ENCODE peak calls at places on chromosomes 6 and 20, in nine cellular contexts. B, Z, H, E, L, R, P, N and T are unnamed samples.

GRCh38 chr20:252801-253200 is 4.7 kb upstream of the DEFB132 start:
- DNase-seq in B (no peak), Z (no peak), H (no peak), E (no peak), L (no peak), R (no peak), P (no peak), N (no peak), T (no peak)

GRCh38 chr6:51273228-51273961 is 454.7 kb downstream of the TFAP2B start:
- DNase-seq in B (no peak), Z (no peak), H (no peak), E (no peak), L (no peak), R (no peak), P (no peak), N (no peak), T (no peak)

GRCh38 chr6:15363523-15364400 is 117.9 kb downstream of the JARID2 start:
- DNase-seq in B (no peak), Z (no peak), H (no peak), E (no peak), L (no peak), R (no peak), P (no peak), N (no peak), T (no peak)

GRCh38 chr6:90098637-90099036 is 198.0 kb downstream of the BACH2 start:
- DNase-seq in B (no peak), Z (no peak), H (no peak), E (no peak), L (no peak), R (no peak), P (no peak), N (no peak), T (no peak)

GRCh38 chr6:41182069-41183034 is 18.6 kb downstream of the TREML2 start:
- DNase-seq in B (peak; percentile 38), Z (no peak), H (no peak), E (peak; percentile 55), L (peak; percentile 51), R (no peak), P (no peak), N (peak; percentile 35), T (peak; percentile 61)

GRCh38 chr6:75791881-75792280 is 42.8 kb downstream of the MYO6 start:
- DNase-seq in B (no peak), Z (no peak), H (no peak), E (no peak), L (peak; percentile 2), R (no peak), P (no peak), N (no peak), T (no peak)

GRCh38 chr6:144778773-144779531 is 493.8 kb downstream of the UTRN start:
- DNase-seq in B (no peak), Z (no peak), H (no peak), E (no peak), L (no peak), R (no peak), P (no peak), N (no peak), T (no peak)

GRCh38 chr6:127366281-127367022 is 23.0 kb upstream of the ECHDC1 start:
- DNase-seq in B (no peak), Z (peak; percentile 75), H (no peak), E (peak; percentile 98), L (peak; percentile 92), R (no peak), P (no peak), N (no peak), T (peak; percentile 60)

GRCh38 chr20:63284083-63284440 is 8.9 kb upstream of the COL20A1 start:
- DNase-seq in B (no peak), Z (no peak), H (no peak), E (no peak), L (no peak), R (no peak), P (no peak), N (no peak), T (peak; percentile 43)

GRCh38 chr6:8131265-8131897 is 29.0 kb upstream of the EEF1E1 start:
- DNase-seq in B (peak; percentile 39), Z (no peak), H (no peak), E (peak; percentile 70), L (peak; percentile 74), R (no peak), P (no peak), N (peak; percentile 33), T (no peak)

GRCh38 chr6:37643851-37644672 is 53.6 kb downstream of the MDGA1 start:
- DNase-seq in B (no peak), Z (no peak), H (no peak), E (peak; percentile 10), L (no peak), R (no peak), P (no peak), N (no peak), T (no peak)

GRCh38 chr6:144845181-144845580 is 560.0 kb downstream of the UTRN start:
- DNase-seq in B (no peak), Z (no peak), H (no peak), E (peak; percentile 5), L (peak; percentile 31), R (no peak), P (no peak), N (no peak), T (no peak)

GRCh38 chr6:131819507-131820228 is 11.8 kb downstream of the ENPP1 start:
- DNase-seq in B (no peak), Z (no peak), H (no peak), E (peak; percentile 94), L (peak; percentile 88), R (no peak), P (no peak), N (no peak), T (no peak)

GRCh38 chr20:53838311-53838873 is 232.0 kb downstream of the BCAS1 start:
- DNase-seq in B (peak; percentile 90), Z (no peak), H (no peak), E (no peak), L (no peak), R (no peak), P (no peak), N (no peak), T (no peak)

GRCh38 chr20:53834749-53835148 is 235.6 kb downstream of the BCAS1 start:
- DNase-seq in B (no peak), Z (no peak), H (no peak), E (no peak), L (no peak), R (no peak), P (no peak), N (no peak), T (no peak)

GRCh38 chr20:53839423-53840176 is 230.8 kb downstream of the BCAS1 start:
- DNase-seq in B (peak; percentile 81), Z (no peak), H (no peak), E (no peak), L (no peak), R (peak; percentile 35), P (peak; percentile 92), N (peak; percentile 67), T (no peak)

GRCh38 chr20:53834044-53834442 is 236.4 kb downstream of the BCAS1 start:
- DNase-seq in B (no peak), Z (no peak), H (no peak), E (no peak), L (no peak), R (no peak), P (peak; percentile 89), N (no peak), T (no peak)

GRCh38 chr20:53837126-53837826 is 233.1 kb downstream of the BCAS1 start:
- DNase-seq in B (peak; percentile 83), Z (no peak), H (no peak), E (no peak), L (no peak), R (no peak), P (no peak), N (no peak), T (no peak)
- H3K4me1 ChIP-seq in B (peaks cover 17% of the 10 kb centered on the region), Z (no peaks in the 10 kb centered on the region), H (no peaks in the 10 kb centered on the region), E (no peaks in the 10 kb centered on the region), L (no peaks in the 10 kb centered on the region), R (no peaks in the 10 kb centered on the region), P (peaks cover 76% of the 10 kb centered on the region), N (peaks cover 7% of the 10 kb centered on the region), T (no peaks in the 10 kb centered on the region)

DNA sequence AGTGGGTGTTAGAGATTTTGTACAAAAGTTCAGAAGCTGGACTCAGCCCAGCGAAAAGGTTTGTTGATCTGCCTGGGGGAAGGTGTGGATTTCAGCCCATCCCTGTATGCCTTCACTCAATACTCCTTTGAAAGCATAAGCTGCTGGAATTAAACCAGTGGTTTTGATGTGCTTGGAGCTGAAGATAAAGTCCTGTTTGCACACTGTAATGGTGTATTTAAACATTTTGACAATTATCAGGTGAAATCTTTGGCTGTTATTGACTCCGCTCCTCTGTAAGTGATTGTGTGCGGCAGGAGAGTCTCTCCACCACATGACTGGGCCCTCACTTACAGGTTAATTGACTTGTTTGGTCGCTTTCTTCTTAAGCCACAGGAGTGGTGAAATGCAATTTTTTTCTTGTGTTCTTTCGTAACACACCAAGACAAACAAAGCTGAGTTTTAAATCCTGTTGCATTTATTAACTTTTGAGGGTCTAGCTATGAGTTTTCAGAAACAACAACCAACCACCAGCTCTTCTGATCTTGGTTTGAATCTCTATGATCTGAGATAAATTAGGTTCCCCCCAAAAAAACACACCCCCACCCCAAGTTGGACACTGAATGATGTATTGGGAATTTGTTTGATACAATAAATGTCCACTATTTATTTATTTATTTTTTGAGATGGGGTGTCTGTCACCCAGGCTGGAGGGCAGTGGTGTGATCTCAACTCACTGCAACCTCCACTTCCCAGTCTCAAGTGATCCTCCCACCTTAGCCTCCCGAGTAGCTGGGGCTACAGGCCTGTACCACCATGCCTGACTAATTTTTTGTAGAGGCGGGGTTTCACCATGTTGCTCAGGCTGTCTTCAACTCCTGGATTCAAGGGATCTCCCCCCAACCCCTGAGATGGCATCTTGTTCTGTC is 46.3 kb upstream of the NCOA3 start:
- DNase-seq in B (no peak), Z (no peak), H (no peak), E (no peak), L (peak; percentile 24), R (no peak), P (no peak), N (no peak), T (no peak)
- H3K9me3 ChIP-seq in B (no peaks in the 10 kb centered on the region), Z (no peaks in the 10 kb centered on the region), H (no peaks in the 10 kb centered on the region), E (peaks cover 12% of the 10 kb centered on the region), L (no peaks in the 10 kb centered on the region), R (no peaks in the 10 kb centered on the region), P (no peaks in the 10 kb centered on the region), N (no peaks in the 10 kb centered on the region), T (no peaks in the 10 kb centered on the region)

GRCh38 chr6:101126501-101126900 is 245.4 kb upstream of the ASCC3 start:
- DNase-seq in B (no peak), Z (no peak), H (no peak), E (no peak), L (no peak), R (no peak), P (no peak), N (no peak), T (no peak)
- H3K4me3 ChIP-seq in B (no peak overlapping the region), Z (no peak overlapping the region), H (no peak overlapping the region), E (no peak overlapping the region), L (no peak overlapping the region), R (no peak overlapping the region), P (no peak overlapping the region), N (no peak overlapping the region), T (no peak overlapping the region)

DNA sequence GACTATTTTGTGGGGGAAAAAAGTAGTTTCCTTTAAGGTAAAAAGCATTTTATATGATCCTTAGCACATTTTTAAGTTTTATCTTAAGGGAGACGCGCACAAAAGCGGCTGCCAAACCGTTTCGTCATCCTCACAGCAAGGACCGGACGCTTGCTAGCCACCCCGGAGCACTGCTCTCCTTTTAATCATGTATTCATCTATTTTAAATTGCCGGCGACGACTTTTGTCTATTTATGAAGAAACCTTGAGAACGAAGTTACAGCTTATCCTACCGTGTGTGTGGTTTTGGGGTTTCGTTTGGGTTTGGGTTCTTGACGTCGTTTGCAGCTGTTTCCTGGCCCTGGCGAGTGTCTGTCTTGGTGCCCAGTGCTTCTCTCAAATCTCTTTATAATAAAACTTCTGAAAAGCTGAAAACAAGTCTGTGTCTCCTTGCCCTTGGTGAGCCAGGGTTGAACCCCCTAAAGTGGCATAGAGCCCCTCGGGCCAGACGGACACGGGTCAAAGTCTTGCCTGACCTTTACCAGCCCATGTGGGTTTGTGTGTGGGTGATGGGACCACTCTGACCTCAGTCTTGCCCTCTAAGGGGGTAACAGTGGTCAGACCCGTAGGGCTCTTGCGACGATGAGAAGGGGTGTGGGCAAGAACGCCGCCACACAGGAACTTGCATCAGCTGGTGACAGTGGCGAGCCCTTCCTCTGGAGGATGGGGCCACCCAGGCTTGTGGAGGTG is 117.6 kb downstream of the JPH2 start:
- DNase-seq in B (peak; percentile 59), Z (no peak), H (no peak), E (no peak), L (peak; percentile 18), R (no peak), P (peak; percentile 91), N (no peak), T (no peak)
- H3K4me1 ChIP-seq in B (no peaks in the 10 kb centered on the region), Z (no peaks in the 10 kb centered on the region), H (peaks cover 3% of the 10 kb centered on the region), E (peaks cover under 1% of the 10 kb centered on the region), L (peaks cover 1% of the 10 kb centered on the region), R (no peaks in the 10 kb centered on the region), P (peaks cover 41% of the 10 kb centered on the region), N (no peaks in the 10 kb centered on the region), T (peaks cover 3% of the 10 kb centered on the region)